ENCODE peak calls at places on chromosomes 12 and 14, in four cellular contexts. O, J, G and L are unnamed samples.

GRCh38 chr14:50820786-50821185 is 10.2 kb downstream of the NIN start:
- DNase-seq in O (no peak), J (no peak), G (no peak), L (no peak)

GRCh38 chr14:103623883-103624482 is 5.0 kb upstream of the KLC1 start:
- DNase-seq in O (no peak), J (no peak), G (no peak), L (no peak)

GRCh38 chr12:49293056-49293956 is 1.6 kb upstream of the PRPH start:
- DNase-seq in O (no peak), J (no peak), G (no peak), L (peak; percentile 47)

GRCh38 chr12:13465641-13466040 is 269.1 kb downstream of the EMP1 start:
- DNase-seq in O (no peak), J (no peak), G (no peak), L (no peak)

GRCh38 chr14:59343585-59343984 is 121.6 kb downstream of the GPR135 start:
- DNase-seq in O (no peak), J (no peak), G (no peak), L (no peak)

GRCh38 chr12:131692431-131692830 is 18.5 kb upstream of the SFSWAP start:
- DNase-seq in O (no peak), J (no peak), G (no peak), L (no peak)

GRCh38 chr14:104107101-104107581 is 21.6 kb downstream of the ASPG start:
- DNase-seq in O (no peak), J (no peak), G (no peak), L (peak; percentile 10)

GRCh38 chr14:55665067-55665700 is 85.2 kb downstream of the KTN1 start:
- DNase-seq in O (peak; percentile 3), J (no peak), G (no peak), L (no peak)

GRCh38 chr12:65620026-65620425 is 204.3 kb upstream of the HMGA2 start:
- DNase-seq in O (no peak), J (no peak), G (no peak), L (no peak)

GRCh38 chr12:28585146-28585545 is 394.9 kb downstream of the CCDC91 start:
- DNase-seq in O (no peak), J (no peak), G (no peak), L (no peak)

GRCh38 chr14:37594238-37594915 is 672 bp downstream of the FOXA1 start:
- DNase-seq in O (no peak), J (peak; percentile 99), G (peak; percentile 42), L (peak; percentile 77)
- TF ChIP-seq TCF7 in O (no peak), J (no peak), G (no peak), L (no peak)

DNA sequence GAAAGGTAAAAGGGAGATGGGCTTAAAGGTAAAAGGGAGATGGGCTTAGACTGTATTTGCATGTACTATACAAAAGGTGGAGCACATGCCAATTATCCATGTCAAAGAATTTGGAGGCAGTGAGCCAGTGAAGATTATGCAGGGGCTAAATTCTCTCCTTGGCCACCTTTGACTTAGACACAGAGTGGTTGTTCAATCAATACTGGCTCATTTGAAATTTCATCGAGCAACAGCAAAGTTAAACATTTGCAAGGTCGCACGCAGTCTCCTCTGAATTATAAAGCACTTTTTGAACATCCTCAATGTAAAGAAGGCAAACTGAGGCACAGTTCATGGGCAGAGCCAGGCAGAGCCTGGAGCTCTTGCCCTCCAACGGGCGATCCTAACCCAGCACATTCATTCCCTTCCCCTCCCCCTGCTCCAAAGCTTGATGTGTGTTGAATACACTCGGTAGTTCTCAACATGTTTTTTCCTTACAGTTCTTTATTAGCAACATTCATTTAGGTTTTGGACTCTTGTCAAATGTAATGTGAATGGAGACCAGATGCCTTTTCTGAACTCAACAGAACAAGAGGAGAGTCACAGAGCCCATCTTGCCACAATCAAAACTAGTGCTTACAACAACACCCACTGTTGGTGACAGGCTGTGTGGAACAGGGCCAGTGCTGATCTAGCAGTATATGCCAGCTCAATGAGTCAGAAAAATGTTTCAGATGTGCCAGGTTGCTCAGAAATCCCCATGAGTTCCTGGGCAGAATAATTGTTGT is 169.6 kb upstream of the G2E3 start:
- DNase-seq in O (no peak), J (no peak), G (no peak), L (no peak)
- TF ChIP-seq TCF7 in O (no peak), J (no peak), G (no peak), L (no peak)

GRCh38 chr12:52813203-52813819 is 605 bp downstream of the KRT4 start:
- DNase-seq in O (no peak), J (no peak), G (no peak), L (no peak)

GRCh38 chr12:52812749-52813148 is 1.2 kb downstream of the KRT4 start:
- DNase-seq in O (no peak), J (no peak), G (no peak), L (no peak)

GRCh38 chr12:52815161-52815560 is 1.2 kb upstream of the KRT4 start:
- DNase-seq in O (no peak), J (no peak), G (no peak), L (no peak)

GRCh38 chr12:52814710-52815155 is 817 bp upstream of the KRT4 start:
- DNase-seq in O (no peak), J (no peak), G (no peak), L (no peak)

DNA sequence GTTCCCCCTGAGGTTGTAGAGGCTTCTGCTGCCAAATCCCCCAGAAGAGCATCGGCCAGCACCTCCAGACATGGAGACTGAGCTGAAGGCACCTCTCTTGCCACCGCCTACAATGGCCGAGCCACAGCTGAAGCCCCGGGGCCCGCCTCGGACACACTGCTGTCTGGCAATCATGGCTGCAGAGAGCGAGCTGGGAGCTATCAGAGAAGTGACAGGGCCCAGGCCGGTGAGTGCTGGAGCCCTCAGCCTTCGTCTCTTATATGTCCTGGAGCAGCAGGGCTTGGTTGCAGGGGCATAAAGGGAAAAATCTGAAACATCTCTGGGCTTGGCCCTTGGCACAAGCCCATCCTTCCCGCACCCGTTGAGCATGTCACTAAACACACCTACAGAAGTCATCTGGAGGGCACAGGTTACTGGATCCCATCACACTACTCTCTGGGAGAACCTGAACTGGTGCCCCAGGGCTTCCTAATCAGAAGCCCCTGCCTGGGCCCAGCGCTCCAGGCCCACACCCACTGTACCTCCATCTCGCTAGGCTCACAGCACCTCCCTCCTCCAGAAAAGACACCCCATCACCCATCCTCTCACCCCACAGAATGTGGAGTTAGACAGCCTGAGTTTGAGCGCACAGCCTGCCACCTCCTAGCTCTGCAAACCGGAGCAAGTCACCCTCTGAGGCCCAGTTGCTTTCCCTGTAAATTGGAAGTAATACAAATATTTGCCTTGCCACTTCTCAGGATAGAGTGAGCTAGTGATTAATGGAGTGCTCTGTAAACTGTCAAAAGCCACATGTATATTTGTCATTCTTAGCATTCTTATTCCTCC is at the start of gene KRT4:
- DNase-seq in O (no peak), J (no peak), G (no peak), L (no peak)
- TF ChIP-seq TCF7 in O (no peak), J (no peak), G (no peak), L (no peak)

GRCh38 chr14:77400216-77400615 is 23.0 kb downstream of the SAMD15 start:
- DNase-seq in O (no peak), J (no peak), G (no peak), L (no peak)
- TF ChIP-seq TCF7 in O (no peak), J (no peak), G (no peak), L (no peak)

GRCh38 chr12:90322006-90322405 is 613.4 kb upstream of the ATP2B1 start:
- DNase-seq in O (no peak), J (no peak), G (no peak), L (no peak)
- TF ChIP-seq TCF7 in O (no peak), J (no peak), G (no peak), L (no peak)

DNA sequence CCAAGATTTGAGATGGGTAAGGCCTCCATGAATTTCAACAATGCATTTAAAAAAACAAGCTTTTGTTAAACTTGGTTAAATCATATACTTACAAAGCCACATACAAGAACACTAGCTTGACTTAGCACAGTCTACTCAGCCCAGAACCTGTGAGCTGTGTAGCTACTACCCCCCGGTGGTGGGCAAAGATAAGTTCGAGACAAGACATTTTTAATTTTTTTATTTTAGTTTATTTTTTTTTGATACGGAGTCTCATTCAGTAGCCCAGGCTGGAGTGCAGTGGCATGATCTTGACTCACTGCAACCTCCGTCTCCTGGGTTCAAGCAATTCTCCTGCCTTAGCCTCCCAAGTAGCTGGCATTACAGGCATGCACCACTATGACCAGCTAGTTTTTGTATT is 3.7 kb upstream of the NECAP1 start:
- DNase-seq in O (no peak), J (no peak), G (peak; percentile 23), L (peak; percentile 36)
- TF ChIP-seq TCF7 in O (no peak), J (no peak), G (no peak), L (no peak)

DNA sequence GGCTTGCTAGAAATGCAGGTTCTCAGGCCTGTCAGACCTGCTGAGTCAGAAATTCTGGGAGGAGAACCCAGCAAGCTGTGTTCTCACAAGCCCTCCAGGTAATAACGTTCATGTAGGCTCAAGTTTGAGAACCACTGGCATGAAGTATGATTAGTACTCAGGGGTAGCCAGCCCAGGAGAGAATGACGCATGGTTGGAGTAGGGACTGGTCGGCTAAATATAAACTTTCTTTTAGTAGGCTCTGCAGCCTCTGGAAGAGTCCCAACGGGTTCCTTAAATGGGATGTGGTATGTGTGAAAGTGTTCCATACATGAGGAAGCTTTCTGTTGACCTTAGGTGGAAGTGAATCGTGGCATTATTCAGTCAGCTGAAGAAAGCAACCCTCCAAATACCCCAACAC is 209.3 kb downstream of the SLC41A2 start:
- DNase-seq in O (no peak), J (no peak), G (no peak), L (no peak)
- TF ChIP-seq TCF7 in O (no peak), J (no peak), G (no peak), L (no peak)

GRCh38 chr12:120764766-120765165 is 39.1 kb downstream of the ACADS start:
- DNase-seq in O (no peak), J (no peak), G (no peak), L (no peak)
- TF ChIP-seq TCF7 in O (no peak), J (no peak), G (no peak), L (no peak)

DNA sequence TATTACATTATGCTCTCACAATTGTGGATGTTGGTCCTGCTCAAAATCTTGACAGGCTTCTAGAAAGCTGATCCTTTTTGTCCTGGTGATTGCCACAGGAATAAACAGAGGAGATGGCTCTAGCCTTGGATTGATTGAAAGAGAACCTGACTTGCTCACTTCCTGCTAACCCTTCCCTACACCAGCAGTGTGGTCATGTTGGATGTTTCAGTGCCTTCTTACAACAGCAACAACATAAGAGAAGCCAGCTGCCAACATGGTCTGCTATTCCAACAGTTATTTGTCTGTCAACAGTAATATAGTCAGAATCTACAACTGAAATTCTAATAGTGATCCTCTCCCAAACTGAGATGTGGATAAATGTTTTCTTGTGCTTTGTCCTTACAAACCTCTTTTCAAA is 311.6 kb upstream of the DIO2 start:
- DNase-seq in O (no peak), J (no peak), G (no peak), L (no peak)
- TF ChIP-seq TCF7 in O (no peak), J (no peak), G (no peak), L (no peak)

GRCh38 chr12:19039515-19039914 is 90.0 kb upstream of the PLEKHA5 start:
- DNase-seq in O (no peak), J (no peak), G (no peak), L (no peak)
- TF ChIP-seq TCF7 in O (no peak), J (no peak), G (no peak), L (no peak)